ENCODE peak calls at places on chromosomes 1 and 21, in ten cellular contexts. C is activated CD8-positive, alpha-beta memory T cell treated with anti-CD3 and anti-CD28 coated beads for 24 hours; G is fibroblast of villous mesenchyme; A is neuronal stem cell; H is left lung; T is HFF-Myc; Z is heart right ventricle; I is nephron progenitor cell; E is endothelial cell; F is sigmoid colon. D is an unnamed sample.
A peak's percentile ranks its signal among the peaks of the same experiment; 100 is the strongest.

GRCh38 chr1:1240822-1241587 is 5.5 kb downstream of the C1QTNF12 start:
- DNase-seq in C (no peak), G (no peak), A (no peak), H (no peak), T (no peak), Z (no peak), I (no peak), E (no peak), F (no peak), D (no peak)

GRCh38 chr21:26170471-26171309 is at the start of gene APP:
- DNase-seq in C (peak; percentile 98), G (peak; percentile 79), A (peak; percentile 82), H (peak; percentile 87), T (no peak), Z (peak; percentile 90), I (peak; percentile 93), E (peak; percentile 92), F (peak; percentile 92), D (peak; percentile 85)

GRCh38 chr21:37552496-37553399 is 186.2 kb downstream of the DYRK1A start:
- DNase-seq in C (peak; percentile 43), G (no peak), A (no peak), H (no peak), T (no peak), Z (peak; percentile 41), I (no peak), E (no peak), F (peak; percentile 47), D (no peak)

GRCh38 chr1:233885196-233886028 is 19.1 kb upstream of the SLC35F3 start:
- DNase-seq in C (no peak), G (no peak), A (no peak), H (no peak), T (peak; percentile 46), Z (no peak), I (no peak), E (no peak), F (no peak), D (no peak)

GRCh38 chr1:109170051-109170775 is 43.5 kb upstream of the SARS1 start:
- DNase-seq in C (no peak), G (no peak), A (no peak), H (no peak), T (no peak), Z (no peak), I (no peak), E (no peak), F (no peak), D (no peak)

GRCh38 chr1:151547119-151547899 is 7.2 kb downstream of the TUFT1 start:
- DNase-seq in C (no peak), G (peak; percentile 88), A (peak; percentile 54), H (peak; percentile 64), T (peak; percentile 87), Z (no peak), I (peak; percentile 33), E (peak; percentile 35), F (peak; percentile 82), D (no peak)

GRCh38 chr1:202237052-202237451 is 43.5 kb downstream of the LGR6 start:
- DNase-seq in C (peak; percentile 63), G (peak; percentile 20), A (peak; percentile 41), H (no peak), T (no peak), Z (peak; percentile 26), I (peak; percentile 68), E (peak; percentile 77), F (peak; percentile 43), D (peak; percentile 59)

GRCh38 chr21:33286600-33287456 is 20.7 kb downstream of the IL10RB start:
- DNase-seq in C (no peak), G (peak; percentile 78), A (no peak), H (no peak), T (peak; percentile 80), Z (no peak), I (no peak), E (no peak), F (no peak), D (no peak)

GRCh38 chr1:47192458-47193384 is 2.9 kb upstream of the PDZK1IP1 start:
- DNase-seq in C (peak; percentile 86), G (peak; percentile 60), A (peak; percentile 81), H (peak; percentile 73), T (peak; percentile 41), Z (peak; percentile 77), I (peak; percentile 80), E (peak; percentile 84), F (peak; percentile 84), D (peak; percentile 78)

D was measured in neural crest cell.